ENCODE peak calls at places on chromosomes 2 and 18, in four cellular contexts. One of them, this sample, is unnamed.

GRCh38 chr18:7177131-7177744 is 53.7 kb upstream of the LRRC30 start:
- DNase-seq in lower lobe of right lung: no peak
- DNase-seq in EL: peak
- DNase-seq in occipital lobe: no peak
- DNase-seq in this sample: peak

GRCh38 chr2:96917008-96917575 is 47.2 kb upstream of the SEMA4C start:
- DNase-seq in lower lobe of right lung: no peak
- DNase-seq in EL: no peak
- DNase-seq in occipital lobe: no peak
- DNase-seq in this sample: no peak

GRCh38 chr2:75098856-75099255 is 100.5 kb downstream of the TACR1 start:
- DNase-seq in lower lobe of right lung: no peak
- DNase-seq in EL: peak
- DNase-seq in occipital lobe: no peak
- DNase-seq in this sample: no peak

GRCh38 chr2:160294339-160294803 is 94.3 kb upstream of the ITGB6 start:
- DNase-seq in lower lobe of right lung: no peak
- DNase-seq in EL: peak
- DNase-seq in occipital lobe: no peak
- DNase-seq in this sample: no peak

GRCh38 chr2:37798315-37799005 is 126.6 kb upstream of the RMDN2 start:
- DNase-seq in lower lobe of right lung: no peak
- DNase-seq in EL: peak
- DNase-seq in occipital lobe: no peak
- DNase-seq in this sample: no peak

GRCh38 chr2:46876741-46877384 is 38.7 kb downstream of the MCFD2 start:
- DNase-seq in lower lobe of right lung: no peak
- DNase-seq in EL: peak
- DNase-seq in occipital lobe: no peak
- DNase-seq in this sample: no peak

GRCh38 chr2:112841399-112842044 is 4.9 kb upstream of the IL1B start:
- DNase-seq in lower lobe of right lung: no peak
- DNase-seq in EL: no peak
- DNase-seq in occipital lobe: no peak
- DNase-seq in this sample: no peak

GRCh38 chr2:43240762-43241150 is 14.3 kb upstream of the ZFP36L2 start:
- DNase-seq in lower lobe of right lung: no peak
- DNase-seq in EL: no peak
- DNase-seq in occipital lobe: no peak
- DNase-seq in this sample: no peak

GRCh38 chr2:210046851-210047486 is 44.5 kb downstream of the RPE start:
- DNase-seq in lower lobe of right lung: no peak
- DNase-seq in EL: no peak
- DNase-seq in occipital lobe: no peak
- DNase-seq in this sample: no peak

GRCh38 chr18:72768681-72769229 is 99.0 kb downstream of the NETO1 start:
- DNase-seq in lower lobe of right lung: no peak
- DNase-seq in EL: no peak
- DNase-seq in occipital lobe: no peak
- DNase-seq in this sample: no peak

GRCh38 chr18:3579701-3580100 is 129.7 kb downstream of the TGIF1 start:
- DNase-seq in lower lobe of right lung: no peak
- DNase-seq in EL: peak
- DNase-seq in occipital lobe: no peak
- DNase-seq in this sample: peak

GRCh38 chr2:214450118-214450894 is 39.5 kb downstream of the VWC2L start:
- DNase-seq in lower lobe of right lung: no peak
- DNase-seq in EL: no peak
- DNase-seq in occipital lobe: no peak
- DNase-seq in this sample: no peak

GRCh38 chr2:37982147-37982582 is 57.1 kb downstream of the RMDN2 start:
- DNase-seq in lower lobe of right lung: peak
- DNase-seq in EL: peak
- DNase-seq in occipital lobe: peak
- DNase-seq in this sample: no peak

GRCh38 chr2:230326453-230327417 is at the start of gene SP140L:
- DNase-seq in lower lobe of right lung: peak
- DNase-seq in EL: peak
- DNase-seq in occipital lobe: no peak
- DNase-seq in this sample: peak

GRCh38 chr18:57585421-57585820 is 1.1 kb downstream of the FECH start:
- DNase-seq in lower lobe of right lung: no peak
- DNase-seq in EL: no peak
- DNase-seq in occipital lobe: no peak
- DNase-seq in this sample: no peak

GRCh38 chr2:9212010-9212638 is 5.5 kb downstream of the ASAP2 start:
- DNase-seq in lower lobe of right lung: no peak
- DNase-seq in EL: no peak
- DNase-seq in occipital lobe: no peak
- DNase-seq in this sample: no peak

GRCh38 chr2:11667866-11668637 is 1.9 kb downstream of the NTSR2 start:
- DNase-seq in lower lobe of right lung: no peak
- DNase-seq in EL: no peak
- DNase-seq in occipital lobe: no peak
- DNase-seq in this sample: no peak

GRCh38 chr18:56333846-56334245 is 304.5 kb downstream of the TXNL1 start:
- DNase-seq in lower lobe of right lung: no peak
- DNase-seq in EL: peak
- DNase-seq in occipital lobe: no peak
- DNase-seq in this sample: no peak

This sample was measured in kidney epithelial cell.